ENCODE peak calls at places on chromosomes 16 and 17, in seven cellular contexts. C is lower leg skin; W is stimulated activated CD8-positive, alpha-beta memory T cell treated with anti-CD3 and anti-CD28 coated beads, Interleukin-15, amount 100 ng/mL, for 1 hour; A is SJCRH30; I is cardiac septum; X is pancreas; Z is epithelial cell of esophagus. T is an unnamed sample.
A peak's percentile ranks its signal among the peaks of the same experiment; 100 is the strongest.

GRCh38 chr16:27154573-27155521 is 48.5 kb upstream of the KDM8 start:
- DNase-seq in C (peak; percentile 88), W (peak; percentile 50), A (peak; percentile 42), I (peak; percentile 82), X (peak; percentile 33), Z (peak; percentile 39), T (peak; percentile 65)

GRCh38 chr17:81396278-81396721 is 1.0 kb downstream of the BAHCC1 start:
- DNase-seq in C (no peak), W (no peak), A (no peak), I (no peak), X (no peak), Z (no peak), T (no peak)

GRCh38 chr17:73991260-73991659 is 212.2 kb upstream of the RPL38 start:
- DNase-seq in C (no peak), W (no peak), A (no peak), I (no peak), X (no peak), Z (no peak), T (no peak)

GRCh38 chr16:16149710-16150116 is 73.6 kb downstream of the ABCC6 start:
- DNase-seq in C (no peak), W (no peak), A (no peak), I (no peak), X (no peak), Z (no peak), T (no peak)

GRCh38 chr17:38724337-38724988 is 5.7 kb upstream of the CISD3 start:
- DNase-seq in C (no peak), W (no peak), A (peak; percentile 94), I (no peak), X (peak; percentile 73), Z (no peak), T (no peak)

GRCh38 chr17:47695664-47696376 is 1.9 kb downstream of the TBKBP1 start:
- DNase-seq in C (peak; percentile 85), W (no peak), A (no peak), I (no peak), X (no peak), Z (no peak), T (no peak)

GRCh38 chr17:71032746-71033273 is 863.5 kb downstream of the KCNJ2 start:
- DNase-seq in C (no peak), W (no peak), A (no peak), I (no peak), X (no peak), Z (no peak), T (no peak)

GRCh38 chr16:49458656-49459445 is 85.2 kb downstream of the C16orf78 start:
- DNase-seq in C (peak; percentile 62), W (no peak), A (no peak), I (no peak), X (no peak), Z (no peak), T (peak; percentile 27)

GRCh38 chr16:54417384-54417783 is 130.8 kb upstream of the IRX3 start:
- DNase-seq in C (no peak), W (no peak), A (no peak), I (no peak), X (no peak), Z (no peak), T (no peak)

GRCh38 chr16:31224092-31224955 is 7.4 kb upstream of the PYDC1 start:
- DNase-seq in C (no peak), W (no peak), A (no peak), I (no peak), X (no peak), Z (no peak), T (no peak)

GRCh38 chr17:69030145-69030544 is 30.6 kb downstream of the ABCA9 start:
- DNase-seq in C (no peak), W (no peak), A (no peak), I (no peak), X (no peak), Z (peak; percentile 19), T (no peak)

GRCh38 chr17:79536212-79536840 is 74.5 kb downstream of the RBFOX3 start:
- DNase-seq in C (no peak), W (no peak), A (no peak), I (no peak), X (no peak), Z (no peak), T (no peak)

GRCh38 chr16:68383858-68384257 is 64.5 kb downstream of the SMPD3 start:
- DNase-seq in C (no peak), W (no peak), A (no peak), I (no peak), X (no peak), Z (no peak), T (no peak)

GRCh38 chr16:20868890-20869289 is 31.3 kb downstream of the DCUN1D3 start:
- DNase-seq in C (peak; percentile 96), W (no peak), A (peak; percentile 42), I (peak; percentile 92), X (peak; percentile 73), Z (peak; percentile 26), T (peak; percentile 78)

GRCh38 chr17:4386406-4386805 is 19.9 kb upstream of the UBE2G1 start:
- DNase-seq in C (no peak), W (no peak), A (no peak), I (no peak), X (no peak), Z (no peak), T (no peak)

GRCh38 chr17:50841949-50842354 is 6.6 kb downstream of the WFIKKN2 start:
- DNase-seq in C (peak; percentile 92), W (peak; percentile 20), A (peak; percentile 52), I (no peak), X (peak; percentile 63), Z (peak; percentile 74), T (peak; percentile 80)

GRCh38 chr17:56358651-56359050 is 205.4 kb downstream of the ANKFN1 start:
- DNase-seq in C (no peak), W (no peak), A (peak; percentile 7), I (no peak), X (no peak), Z (peak; percentile 25), T (no peak)

GRCh38 chr17:50471009-50471905 is 2.6 kb upstream of the CHAD start:
- DNase-seq in C (no peak), W (no peak), A (no peak), I (no peak), X (no peak), Z (no peak), T (no peak)

GRCh38 chr17:80649672-80650338 is 105.2 kb downstream of the RPTOR start:
- DNase-seq in C (no peak), W (peak; percentile 20), A (peak; percentile 65), I (peak; percentile 87), X (no peak), Z (peak; percentile 82), T (no peak)

GRCh38 chr16:53091508-53092211 is 36.9 kb downstream of the CHD9 start:
- DNase-seq in C (peak; percentile 90), W (no peak), A (peak; percentile 49), I (no peak), X (peak; percentile 30), Z (peak; percentile 72), T (peak; percentile 53)

GRCh38 chr17:51035436-51035835 is 85.2 kb downstream of the SPAG9 start:
- DNase-seq in C (no peak), W (no peak), A (no peak), I (no peak), X (no peak), Z (peak; percentile 2), T (no peak)

GRCh38 chr17:15122857-15123256 is 142.3 kb downstream of the PMP22 start:
- DNase-seq in C (no peak), W (no peak), A (no peak), I (no peak), X (no peak), Z (no peak), T (no peak)

GRCh38 chr16:80946481-80946880 is 60.2 kb downstream of the CMC2 start:
- DNase-seq in C (no peak), W (no peak), A (no peak), I (no peak), X (no peak), Z (no peak), T (no peak)

GRCh38 chr17:79777166-79777843 is 643 bp upstream of the CBX2 start:
- DNase-seq in C (peak; percentile 92), W (no peak), A (peak; percentile 89), I (no peak), X (no peak), Z (no peak), T (no peak)

GRCh38 chr16:88538366-88539060 is 31.7 kb upstream of the ZC3H18 start:
- DNase-seq in C (no peak), W (no peak), A (no peak), I (no peak), X (no peak), Z (no peak), T (no peak)

GRCh38 chr16:51085271-51085670 is 65.8 kb downstream of the SALL1 start:
- DNase-seq in C (no peak), W (no peak), A (no peak), I (no peak), X (no peak), Z (no peak), T (no peak)

GRCh38 chr17:13786000-13786598 is 184.4 kb upstream of the HS3ST3A1 start:
- DNase-seq in C (no peak), W (no peak), A (no peak), I (no peak), X (no peak), Z (no peak), T (no peak)

GRCh38 chr17:81841866-81842265 is 7.0 kb upstream of the PPP1R27 start:
- DNase-seq in C (no peak), W (no peak), A (no peak), I (no peak), X (no peak), Z (peak; percentile 48), T (no peak)

GRCh38 chr17:63774982-63775290 is 966 bp downstream of the DDX42 start:
- DNase-seq in C (no peak), W (no peak), A (no peak), I (no peak), X (no peak), Z (peak; percentile 34), T (no peak)

GRCh38 chr16:82459580-82460256 is 167.1 kb upstream of the CDH13 start:
- DNase-seq in C (no peak), W (no peak), A (no peak), I (no peak), X (no peak), Z (no peak), T (no peak)

GRCh38 chr17:20279631-20280030 is 187.7 kb downstream of the LGALS9B start:
- DNase-seq in C (no peak), W (no peak), A (peak; percentile 34), I (no peak), X (no peak), Z (no peak), T (no peak)

GRCh38 chr16:72850863-72851262 is 197.1 kb downstream of the ZFHX3 start:
- DNase-seq in C (no peak), W (no peak), A (no peak), I (peak; percentile 75), X (no peak), Z (no peak), T (no peak)

GRCh38 chr17:9973689-9974459 is 68.8 kb upstream of the RCVRN start:
- DNase-seq in C (no peak), W (no peak), A (no peak), I (no peak), X (no peak), Z (no peak), T (no peak)

GRCh38 chr17:35428229-35428628 is 4.1 kb downstream of the SLFN12 start:
- DNase-seq in C (no peak), W (no peak), A (no peak), I (no peak), X (no peak), Z (no peak), T (no peak)

GRCh38 chr17:32813021-32813420 is 63.9 kb downstream of the MYO1D start:
- DNase-seq in C (no peak), W (no peak), A (no peak), I (no peak), X (no peak), Z (peak; percentile 80), T (no peak)

GRCh38 chr17:19237389-19238166 is 412 bp downstream of the EPN2 start:
- DNase-seq in C (peak; percentile 89), W (peak; percentile 7), A (peak; percentile 83), I (peak; percentile 74), X (peak; percentile 51), Z (no peak), T (peak; percentile 66)

GRCh38 chr17:49624896-49625295 is 49.2 kb downstream of the NXPH3 start:
- DNase-seq in C (no peak), W (no peak), A (no peak), I (no peak), X (no peak), Z (no peak), T (no peak)

GRCh38 chr17:14427914-14428639 is 127.2 kb downstream of the HS3ST3B1 start:
- DNase-seq in C (no peak), W (peak; percentile 26), A (no peak), I (no peak), X (no peak), Z (no peak), T (no peak)

T was measured in ureter.